ENCODE peak calls at places on chromosomes 3 and 15, in seven cellular contexts. A, W, Z, B, Q, O and P are unnamed samples.

GRCh38 chr3:51621091-51621892 is 49.8 kb upstream of the TEX264 start:
- DNase-seq in Z (no peak), A (no peak), O (peak; percentile 27), W (no peak), B (no peak), Q (no peak), P (no peak)

GRCh38 chr3:158233791-158234190 is 123.9 kb downstream of the RSRC1 start:
- DNase-seq in W (no peak), Z (no peak), A (no peak), B (no peak), O (no peak), Q (no peak), P (no peak)

GRCh38 chr3:124201786-124202185 is 209.9 kb upstream of the ROPN1 start:
- DNase-seq in B (no peak), Z (no peak), O (no peak), Q (no peak), A (no peak), W (no peak), P (no peak)

GRCh38 chr3:171801738-171802600 is 8.3 kb downstream of the PLD1 start:
- DNase-seq in W (no peak), B (no peak), Z (no peak), A (no peak), Q (peak; percentile 85), O (peak; percentile 97), P (no peak)

GRCh38 chr3:49839193-49839809 is 17.1 kb downstream of the TRAIP start:
- DNase-seq in Q (peak; percentile 66), B (peak; percentile 44), A (peak; percentile 91), Z (peak; percentile 80), W (peak; percentile 78), O (peak; percentile 52), P (peak; percentile 84)

GRCh38 chr15:78105541-78106241 is 13.3 kb downstream of the SH2D7 start:
- DNase-seq in Q (peak; percentile 8), O (no peak), Z (no peak), W (no peak), A (no peak), B (no peak), P (peak; percentile 57)

GRCh38 chr3:124780767-124781485 is 50.7 kb downstream of the UMPS start:
- DNase-seq in B (peak; percentile 52), W (no peak), Q (peak; percentile 70), Z (peak; percentile 91), O (no peak), A (peak; percentile 46), P (peak; percentile 87)

GRCh38 chr3:68740087-68740486 is 192.3 kb downstream of the TAFA4 start:
- DNase-seq in Q (no peak), Z (no peak), B (no peak), O (peak; percentile 1), W (no peak), A (no peak), P (no peak)

GRCh38 chr3:45940004-45940780 is 3.1 kb upstream of the CXCR6 start:
- DNase-seq in Z (no peak), W (no peak), O (no peak), A (no peak), Q (no peak), B (no peak), P (no peak)

GRCh38 chr15:91887321-91887720 is 33.8 kb downstream of the SLCO3A1 start:
- DNase-seq in B (peak; percentile 64), A (no peak), Q (no peak), O (no peak), W (no peak), Z (no peak), P (no peak)

GRCh38 chr3:38029400-38030125 is at the start of gene PLCD1:
- DNase-seq in Z (peak; percentile 96), A (peak; percentile 89), Q (no peak), O (peak; percentile 48), B (peak; percentile 21), W (peak; percentile 70), P (peak; percentile 91)

GRCh38 chr3:38567498-38567897 is 71.4 kb downstream of the EXOG start:
- DNase-seq in O (no peak), A (no peak), Z (peak; percentile 1), B (no peak), Q (no peak), W (no peak), P (no peak)

GRCh38 chr15:75452364-75452967 is 976 bp upstream of the SIN3A start:
- DNase-seq in Q (peak; percentile 68), W (peak; percentile 87), Z (peak; percentile 94), A (peak; percentile 92), O (peak; percentile 77), B (peak; percentile 49), P (peak; percentile 93)

GRCh38 chr15:85047271-85047948 is 65.8 kb downstream of the PDE8A start:
- DNase-seq in Z (no peak), O (no peak), W (no peak), Q (peak; percentile 99), A (peak; percentile 51), B (no peak), P (no peak)

GRCh38 chr3:69197922-69198540 is 75.6 kb upstream of the LMOD3 start:
- DNase-seq in O (no peak), W (no peak), A (no peak), Z (no peak), B (no peak), Q (no peak), P (no peak)

GRCh38 chr3:151599103-151599672 is 134.5 kb upstream of the AADACL2 start:
- DNase-seq in Q (no peak), Z (no peak), A (peak; percentile 10), B (no peak), W (no peak), O (no peak), P (no peak)

GRCh38 chr3:30347679-30348216 is 258.7 kb upstream of the TGFBR2 start:
- DNase-seq in B (no peak), Z (no peak), W (no peak), Q (peak; percentile 91), O (peak; percentile 93), A (no peak), P (no peak)

GRCh38 chr15:92617197-92618037 is 38.2 kb downstream of the FAM174B start:
- DNase-seq in Z (no peak), B (no peak), Q (peak; percentile 83), O (no peak), W (peak; percentile 90), A (peak; percentile 90), P (peak; percentile 73)

DNA sequence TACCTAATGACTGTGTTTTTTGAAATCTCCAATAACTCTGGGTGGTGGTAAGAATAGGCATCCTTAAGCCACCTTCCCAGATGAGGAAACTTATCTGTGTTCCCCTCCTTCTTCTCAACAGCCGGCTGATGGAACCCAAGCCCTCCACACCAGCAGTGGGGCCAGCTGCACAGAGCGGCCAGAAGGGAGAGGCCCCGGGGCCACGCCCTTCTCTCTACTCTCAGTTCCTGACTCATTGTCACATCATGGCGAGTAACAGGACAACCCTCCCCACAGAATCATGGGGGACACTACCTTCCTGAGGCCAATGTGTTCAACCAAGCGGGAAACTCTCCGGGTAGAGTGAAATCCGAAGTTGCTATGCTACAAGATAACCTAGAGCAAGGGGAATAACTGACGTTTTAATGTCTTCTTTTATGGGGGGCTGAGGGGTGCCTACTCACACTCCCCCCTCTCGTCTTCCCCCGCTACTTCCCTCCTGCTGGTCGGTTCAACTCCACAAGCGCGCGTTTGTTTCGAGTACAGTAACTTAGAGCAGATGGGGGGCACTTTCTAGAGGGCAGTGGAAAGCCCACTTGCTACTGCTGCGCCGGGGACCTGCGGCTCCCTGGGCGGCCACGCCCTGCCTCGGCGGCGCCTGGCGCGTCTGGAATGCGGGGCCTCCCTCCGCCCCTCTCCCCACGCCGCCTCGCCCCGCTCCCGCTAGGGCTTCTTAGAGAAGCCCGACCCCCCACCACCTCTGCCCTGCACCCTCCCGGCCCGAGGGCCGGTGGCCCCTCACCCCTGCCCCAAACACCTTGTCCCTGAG is 618 bp downstream of the ANXA2 start:
- DNase-seq in Q (peak; percentile 67), O (peak; percentile 77), B (no peak), A (peak; percentile 88), Z (peak; percentile 87), W (peak; percentile 67), P (peak; percentile 89)
- H3K27ac ChIP-seq in Q (peak overlapping the region; percentile 99), O (peak overlapping the region; percentile 97), B (peak overlapping the region; percentile 21), A (peak overlapping the region; percentile 100), Z (peak overlapping the region; percentile 87), W (peak overlapping the region; percentile 84), P (peak overlapping the region; percentile 100)

DNA sequence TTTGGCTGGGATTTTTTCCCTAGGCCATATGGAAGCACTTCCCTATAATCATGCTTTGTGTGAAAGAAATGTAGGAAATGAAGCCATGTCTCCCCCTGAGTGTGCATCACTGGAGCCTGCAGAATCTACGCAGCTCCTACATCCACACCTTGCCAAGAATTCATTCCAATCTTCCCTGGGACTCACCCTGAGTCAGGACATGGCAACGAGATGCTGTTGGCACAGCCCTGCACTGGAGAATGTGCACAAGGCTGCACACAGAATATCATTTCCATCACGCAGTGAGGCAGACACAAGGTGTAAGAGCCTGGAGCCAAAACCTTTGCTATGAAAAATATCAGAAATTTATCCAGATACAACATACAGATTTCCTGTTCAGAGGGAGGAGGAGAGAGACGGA is 189.6 kb downstream of the ADAMTSL3 start:
- DNase-seq in A (no peak), B (no peak), O (peak; percentile 43), Q (no peak), Z (no peak), W (no peak), P (no peak)
- H3K27ac ChIP-seq in A (no peak overlapping the region), B (no peak overlapping the region), O (peak overlapping the region; percentile 42), Q (no peak overlapping the region), Z (no peak overlapping the region), W (no peak overlapping the region), P (no peak overlapping the region)

GRCh38 chr3:133745981-133746721 is at the start of gene TF:
- DNase-seq in Q (no peak), A (no peak), B (peak; percentile 84), W (no peak), O (no peak), Z (no peak), P (no peak)

GRCh38 chr3:133746722-133747086 is 511 bp downstream of the TF start:
- DNase-seq in O (no peak), Z (no peak), Q (no peak), W (no peak), A (no peak), B (no peak), P (no peak)

GRCh38 chr3:133747373-133747772 is 1.2 kb downstream of the TF start:
- DNase-seq in Q (no peak), O (no peak), A (no peak), B (no peak), Z (no peak), W (no peak), P (no peak)

GRCh38 chr3:133744241-133744640 is 2.0 kb upstream of the TF start:
- DNase-seq in A (no peak), W (no peak), B (no peak), O (no peak), Q (no peak), Z (no peak), P (no peak)

GRCh38 chr3:133745108-133745507 is 1.1 kb upstream of the TF start:
- DNase-seq in Q (no peak), Z (no peak), B (no peak), O (no peak), A (no peak), W (no peak), P (no peak)
- H3K27ac ChIP-seq in Q (no peak overlapping the region), Z (no peak overlapping the region), B (peak overlapping the region; percentile 99), O (no peak overlapping the region), A (no peak overlapping the region), W (no peak overlapping the region), P (no peak overlapping the region)

GRCh38 chr3:73037369-73037699 is 24.1 kb upstream of the EBLN2 start:
- DNase-seq in Z (no peak), Q (peak; percentile 53), O (no peak), W (no peak), B (no peak), A (no peak), P (no peak)

GRCh38 chr3:73031573-73032103 is 29.8 kb upstream of the EBLN2 start:
- DNase-seq in Q (no peak), Z (no peak), A (no peak), B (no peak), O (no peak), W (no peak), P (no peak)

GRCh38 chr3:73041537-73041936 is 19.9 kb upstream of the EBLN2 start:
- DNase-seq in Z (no peak), Q (no peak), A (no peak), W (no peak), O (no peak), B (no peak), P (no peak)

GRCh38 chr3:73036694-73037368 is 24.6 kb upstream of the EBLN2 start:
- DNase-seq in Q (no peak), W (no peak), A (no peak), Z (no peak), O (peak; percentile 36), B (no peak), P (no peak)
- H3K27ac ChIP-seq in Q (peak overlapping the region; percentile 79), W (no peak overlapping the region), A (peak overlapping the region; percentile 21), Z (no peak overlapping the region), O (peak overlapping the region; percentile 40), B (no peak overlapping the region), P (no peak overlapping the region)